ENCODE peak calls at places on chromosome 5, in five cellular contexts. P, A, R, N and L are unnamed samples.

GRCh38 chr5:12566441-12566840 is 662.2 kb upstream of the CTNND2 start:
- DNase-seq in P (peak; percentile 32), A (no peak), R (no peak), N (no peak), L (no peak)

GRCh38 chr5:150541397-150541675 is 33.4 kb downstream of the NDST1 start:
- DNase-seq in P (no peak), A (no peak), R (no peak), N (no peak), L (no peak)

GRCh38 chr5:1936413-1936812 is 53.7 kb upstream of the IRX4 start:
- DNase-seq in P (no peak), A (no peak), R (no peak), N (no peak), L (no peak)

GRCh38 chr5:11319851-11320580 is 559.0 kb upstream of the DAP start:
- DNase-seq in P (peak; percentile 49), A (no peak), R (no peak), N (no peak), L (no peak)

GRCh38 chr5:110458313-110458712 is 268.2 kb downstream of the TMEM232 start:
- DNase-seq in P (no peak), A (no peak), R (no peak), N (no peak), L (no peak)

GRCh38 chr5:128036961-128037360 is 46.6 kb upstream of the SLC12A2 start:
- DNase-seq in P (peak; percentile 9), A (peak; percentile 59), R (no peak), N (no peak), L (no peak)

GRCh38 chr5:59351076-59351794 is 542.3 kb downstream of the PDE4D start:
- DNase-seq in P (peak; percentile 41), A (peak; percentile 70), R (no peak), N (no peak), L (peak; percentile 38)

GRCh38 chr5:180093241-180093640 is 21.7 kb upstream of the RNF130 start:
- DNase-seq in P (no peak), A (no peak), R (no peak), N (no peak), L (no peak)

GRCh38 chr5:143828710-143829109 is 16.7 kb downstream of the HMHB1 start:
- DNase-seq in P (no peak), A (no peak), R (no peak), N (no peak), L (no peak)

GRCh38 chr5:139262414-139263139 is 31.0 kb upstream of the MATR3 start:
- DNase-seq in P (peak; percentile 92), A (peak; percentile 94), R (peak; percentile 91), N (peak; percentile 74), L (peak; percentile 81)
- TF ChIP-seq CTCF in P (peak; percentile 95), A (peak; percentile 97), R (peak; percentile 84), N (peak; percentile 99), L (peak; percentile 91)

DNA sequence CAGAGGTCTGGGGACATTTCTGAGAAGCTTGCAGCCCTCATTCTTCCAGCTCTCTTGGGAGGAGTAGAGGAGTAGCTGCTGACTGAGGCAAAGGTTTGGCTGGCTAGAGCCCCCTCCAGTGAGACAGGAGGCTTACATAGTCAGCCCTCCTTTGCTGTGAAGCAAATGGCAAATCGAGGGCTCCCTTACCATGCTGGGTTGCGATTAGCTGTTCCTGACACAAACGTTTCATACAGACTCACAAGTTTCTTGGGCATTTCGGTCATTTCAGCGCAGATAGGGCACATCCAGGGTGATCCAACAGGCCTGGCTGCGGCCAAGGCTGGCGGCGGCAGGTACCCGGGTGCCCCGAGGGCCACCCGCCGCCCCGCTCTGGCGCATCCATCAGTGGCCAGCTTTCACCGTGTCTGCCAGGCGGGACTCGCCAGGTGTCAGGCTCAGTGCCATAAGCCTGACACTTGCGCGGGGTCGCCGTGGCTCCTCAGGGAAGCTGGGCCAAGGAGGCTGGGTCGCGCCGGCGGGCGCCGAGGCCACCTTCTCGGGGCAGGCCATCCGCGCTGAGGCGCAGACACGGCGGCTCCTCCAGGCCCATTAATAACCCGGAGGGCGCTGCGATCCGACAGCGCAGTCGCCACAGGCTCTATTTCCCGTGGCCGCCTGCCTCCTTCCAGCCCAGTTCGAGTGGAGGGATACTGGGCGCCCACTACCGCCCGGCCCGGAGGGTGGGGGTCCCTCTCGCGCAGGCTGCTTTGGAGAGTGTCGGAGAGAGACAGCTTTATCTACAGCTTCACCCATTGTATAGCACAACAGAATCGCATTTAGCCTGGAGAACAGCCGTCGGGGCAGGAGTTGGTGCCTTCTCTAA is 9.1 kb downstream of the PRDM6 start:
- DNase-seq in P (no peak), A (no peak), R (no peak), N (no peak), L (no peak)
- H3K4me3 ChIP-seq in P (no peak overlapping the region), A (no peak overlapping the region), R (peak overlapping the region; percentile 56), N (no peak overlapping the region), L (no peak overlapping the region)

GRCh38 chr5:136780518-136780917 is 415.2 kb upstream of the TRPC7 start:
- DNase-seq in P (no peak), A (no peak), R (no peak), N (no peak), L (no peak)
- TF ChIP-seq CTCF in P (no peak), A (no peak), R (no peak), N (no peak), L (no peak)

DNA sequence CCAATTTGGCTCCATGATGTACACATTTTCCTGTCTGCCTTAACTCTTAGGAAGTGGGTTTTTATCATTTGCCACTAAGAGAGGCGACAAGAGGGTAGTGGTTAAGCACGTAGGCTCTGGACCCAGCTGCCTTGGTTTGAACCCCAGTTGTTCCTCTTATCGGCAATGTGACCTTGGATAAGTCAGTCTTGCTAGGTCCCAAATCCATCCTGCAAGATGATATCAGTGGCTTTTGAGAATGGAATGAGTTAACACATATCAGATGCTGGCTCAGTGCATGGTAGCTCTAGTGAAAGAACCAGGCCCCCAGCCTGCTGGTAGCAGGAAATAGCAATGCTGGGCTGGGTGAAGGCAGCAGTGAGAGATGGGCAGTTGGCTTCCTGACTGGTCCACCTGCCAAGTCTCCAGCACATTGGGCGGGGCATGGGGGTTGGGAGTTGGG is 72.5 kb downstream of the STK10 start:
- DNase-seq in P (no peak), A (no peak), R (no peak), N (no peak), L (no peak)
- H3K4me3 ChIP-seq in P (no peak overlapping the region), A (no peak overlapping the region), R (no peak overlapping the region), N (no peak overlapping the region), L (no peak overlapping the region)

GRCh38 chr5:171405615-171406014 is 13.8 kb upstream of the FGF18 start:
- DNase-seq in P (no peak), A (peak; percentile 40), R (no peak), N (no peak), L (no peak)
- TF ChIP-seq CTCF in P (peak; percentile 45), A (peak; percentile 52), R (peak; percentile 15), N (peak; percentile 46), L (peak; percentile 29)

GRCh38 chr5:16464664-16465543 is 696 bp downstream of the ZNF622 start:
- DNase-seq in P (peak; percentile 0), A (no peak), R (no peak), N (no peak), L (no peak)
- H3K4me3 ChIP-seq in P (peak overlapping the region; percentile 94), A (peak overlapping the region; percentile 88), R (peak overlapping the region; percentile 91), N (peak overlapping the region; percentile 91), L (peak overlapping the region; percentile 97)

DNA sequence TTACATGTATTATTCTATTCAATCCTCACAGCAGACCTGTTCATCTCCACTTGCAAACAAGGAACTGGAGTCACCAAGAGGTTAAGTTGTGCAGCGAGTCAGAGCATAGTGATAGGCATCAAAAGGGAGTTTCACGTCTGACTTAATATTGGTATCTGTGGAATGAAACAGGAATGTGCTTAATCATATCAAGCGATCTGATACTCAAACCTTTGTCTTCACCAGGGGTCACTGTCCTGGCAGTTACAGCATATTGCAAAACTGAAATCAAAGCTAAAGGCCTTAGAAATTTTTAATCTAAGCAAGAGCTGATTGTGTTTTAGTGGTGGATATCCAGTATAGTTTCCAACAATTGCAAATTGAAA is 271.6 kb downstream of the PLK2 start:
- DNase-seq in P (peak; percentile 56), A (peak; percentile 54), R (no peak), N (peak; percentile 60), L (no peak)
- TF ChIP-seq CTCF in P (no peak), A (no peak), R (no peak), N (peak; percentile 22), L (no peak)

DNA sequence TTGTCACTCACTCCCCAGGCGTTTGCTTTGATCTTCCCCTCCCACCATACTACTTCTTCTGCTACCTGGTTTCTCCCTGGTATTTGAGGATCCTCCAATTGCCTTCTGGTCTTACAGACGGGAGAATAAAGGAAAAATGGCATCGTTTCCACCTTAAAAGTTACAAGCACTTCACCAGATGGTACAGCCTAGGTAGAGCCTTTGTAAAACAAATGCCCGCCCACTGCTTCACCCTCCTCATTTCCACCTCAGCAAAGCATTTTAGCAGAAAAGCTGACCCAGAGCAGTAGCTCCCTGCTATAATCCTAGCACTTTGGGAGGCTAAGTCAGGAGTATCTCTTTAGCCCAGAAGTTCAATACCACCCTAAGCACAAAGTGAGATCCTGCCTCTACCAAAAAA is 5.1 kb upstream of the ANXA2R start:
- DNase-seq in P (no peak), A (no peak), R (no peak), N (no peak), L (no peak)
- H3K4me3 ChIP-seq in P (no peak overlapping the region), A (no peak overlapping the region), R (no peak overlapping the region), N (no peak overlapping the region), L (peak overlapping the region; percentile 42)

GRCh38 chr5:176319827-176320554 is 41.6 kb downstream of the KIAA1191 start:
- DNase-seq in P (peak; percentile 5), A (peak; percentile 21), R (no peak), N (no peak), L (no peak)
- TF ChIP-seq CTCF in P (peak; percentile 24), A (peak; percentile 17), R (no peak), N (no peak), L (no peak)